ENCODE peak calls at places on chromosome 17, in four cellular contexts. H is neural progenitor cell, O is heart left ventricle, Q is esophagus muscularis mucosa. W is an unnamed sample. For H3K36me3 and H3K4me1, the result is how much of the 10 kb centered on the place peaks cover.

GRCh38 chr17:36534117-36534880 is at the start of gene MYO19:
- DNase-seq in H (peak), Q (no peak), O (peak), W (peak)

GRCh38 chr17:79192503-79193500 is 118.2 kb downstream of the ENGASE start:
- DNase-seq in Q (no peak), O (no peak), H (peak), W (peak)

GRCh38 chr17:81738801-81739393 is 26.8 kb downstream of the SLC25A10 start:
- DNase-seq in Q (no peak), O (no peak), H (no peak), W (no peak)

GRCh38 chr17:34703533-34703932 is 124.2 kb downstream of the TMEM132E start:
- DNase-seq in O (no peak), Q (no peak), H (peak), W (peak)

GRCh38 chr17:76354317-76354729 is 607 bp upstream of the PRPSAP1 start:
- DNase-seq in Q (no peak), O (no peak), H (no peak), W (no peak)

GRCh38 chr17:21075739-21076085 is 32.9 kb upstream of the USP22 start:
- DNase-seq in H (no peak), O (no peak), Q (no peak), W (no peak)

GRCh38 chr17:78391843-78392242 is 13.4 kb downstream of the PGS1 start:
- DNase-seq in H (no peak), Q (no peak), O (no peak), W (peak)

GRCh38 chr17:54220829-54221228 is 398.1 kb downstream of the KIF2B start:
- DNase-seq in Q (no peak), H (no peak), O (no peak), W (no peak)

GRCh38 chr17:76417499-76418143 is 33.2 kb downstream of the SPHK1 start:
- DNase-seq in H (no peak), Q (no peak), O (no peak), W (no peak)

DNA sequence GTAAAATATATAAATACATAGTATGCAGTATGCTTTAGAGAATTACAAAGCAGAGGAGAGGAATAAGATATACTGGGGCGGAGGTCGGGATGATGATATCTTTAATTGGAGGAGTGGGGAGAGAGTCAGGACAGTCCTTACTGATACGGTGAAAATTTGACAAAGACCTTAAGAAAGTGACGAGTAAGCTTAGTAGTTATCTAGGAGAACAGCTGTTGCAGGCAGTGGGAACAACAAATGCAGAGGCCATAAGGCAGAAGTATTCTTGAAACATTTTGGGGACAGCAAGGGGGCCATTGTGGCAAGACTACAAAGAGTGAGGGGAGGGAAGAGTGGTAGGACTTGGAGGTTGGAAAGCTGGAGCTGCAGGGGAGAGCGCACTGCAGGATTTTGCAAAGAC is 22.3 kb upstream of the CDC6 start:
- DNase-seq in Q (no peak), H (no peak), O (no peak), W (no peak)
- H3K36me3 ChIP-seq in Q (half or more), H (under half), O (under half), W (half or more)

DNA sequence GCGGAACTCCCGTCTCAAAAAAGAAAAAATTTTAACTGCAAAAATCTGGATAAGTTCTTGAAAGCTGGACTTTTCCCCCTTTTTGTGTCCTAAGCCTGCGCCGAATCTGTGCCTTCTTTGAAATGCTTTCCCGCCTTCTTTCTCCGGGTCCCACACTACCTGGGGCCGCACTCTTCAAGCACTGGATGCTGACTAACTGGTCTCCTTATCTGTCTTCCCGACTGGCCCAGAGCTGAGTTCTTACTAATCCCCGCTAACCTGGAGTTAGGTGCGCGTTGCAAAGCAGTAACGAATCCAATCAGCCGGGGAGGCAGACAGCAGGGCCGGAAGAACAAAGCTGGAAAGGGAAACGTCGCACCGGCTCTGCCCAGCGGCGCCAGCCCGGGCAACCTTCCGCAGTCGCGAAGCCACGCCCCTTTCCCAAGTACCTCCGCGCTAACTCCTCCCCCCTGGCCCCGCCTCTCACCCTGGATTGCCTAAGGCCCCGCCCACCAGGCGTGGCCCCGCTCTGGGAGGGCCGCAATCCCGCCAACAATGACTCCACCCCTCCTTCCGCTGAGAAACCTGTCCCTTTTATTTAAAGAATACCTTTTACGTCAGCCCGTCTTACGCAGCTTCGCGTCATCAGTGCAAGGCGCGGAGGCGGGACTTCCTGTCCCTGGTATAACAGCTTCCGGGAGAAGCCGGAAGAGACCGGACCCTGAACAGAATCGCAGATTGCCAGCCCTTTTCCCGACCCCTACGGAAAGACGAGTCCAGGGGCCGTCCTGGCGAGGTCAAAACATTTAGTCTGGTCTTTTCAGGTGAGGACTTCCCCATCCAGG is at the start of gene TMUB2:
- DNase-seq in O (peak), H (peak), Q (peak), W (peak)
- H3K4me1 ChIP-seq in O (under half), H (under half), Q (under half), W (under half)

GRCh38 chr17:27293359-27293897 is 486 bp upstream of the WSB1 start:
- DNase-seq in Q (no peak), H (peak), O (no peak), W (no peak)

GRCh38 chr17:27295945-27296344 is 2.0 kb downstream of the WSB1 start:
- DNase-seq in Q (no peak), O (no peak), H (no peak), W (peak)

GRCh38 chr17:27296427-27296979 is 2.6 kb downstream of the WSB1 start:
- DNase-seq in H (no peak), O (no peak), Q (no peak), W (peak)

GRCh38 chr17:27293898-27294688 is at the start of gene WSB1:
- DNase-seq in H (peak), O (peak), Q (peak), W (peak)

DNA sequence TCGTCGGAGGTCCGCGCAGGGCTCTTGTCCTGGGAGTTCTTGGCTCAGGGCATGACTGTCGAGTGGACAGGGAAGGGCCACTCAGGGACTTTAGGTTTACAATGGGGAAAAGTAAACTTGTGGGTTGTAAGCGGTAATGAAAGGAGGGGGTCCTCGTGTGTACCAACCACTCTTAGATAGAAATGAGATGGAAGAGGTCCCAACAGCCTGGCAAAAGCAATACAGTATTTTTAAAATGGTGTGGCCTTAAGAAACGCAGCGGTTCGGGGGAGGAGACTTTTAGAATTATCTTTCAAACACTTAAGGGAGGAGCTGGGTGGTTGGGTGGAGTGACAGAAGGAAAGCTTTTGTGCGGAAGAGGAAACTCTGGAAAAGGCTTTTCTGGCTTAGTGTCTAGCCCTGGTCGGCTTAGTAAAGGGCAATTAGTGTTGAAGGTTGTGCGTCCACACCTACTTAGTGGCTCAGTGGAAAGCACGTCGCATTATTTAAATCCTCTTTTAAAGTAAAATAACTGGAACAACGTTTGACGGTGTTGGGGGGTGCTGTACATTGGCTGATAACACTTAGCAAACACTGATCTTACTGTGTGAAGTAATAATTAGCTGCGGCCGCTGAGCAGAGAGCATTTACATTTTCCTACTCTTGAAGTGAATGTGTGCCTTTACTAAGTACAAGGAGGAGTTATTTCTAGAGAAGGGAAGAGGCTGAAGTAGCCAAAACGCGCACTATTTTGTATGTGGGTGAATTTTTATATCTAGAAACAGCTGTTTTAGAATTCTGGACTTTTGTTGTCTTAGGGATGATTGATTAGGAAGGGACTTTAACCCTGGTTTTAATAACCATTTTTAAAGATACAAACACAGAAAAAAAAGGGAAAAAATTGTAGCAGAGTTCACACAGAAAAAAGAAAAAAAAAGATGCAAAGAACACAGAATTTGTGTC is 1.0 kb downstream of the WSB1 start:
- DNase-seq in H (peak), Q (peak), O (no peak), W (peak)
- H3K4me3 ChIP-seq in H (peak), Q (peak), O (peak), W (peak)

DNA sequence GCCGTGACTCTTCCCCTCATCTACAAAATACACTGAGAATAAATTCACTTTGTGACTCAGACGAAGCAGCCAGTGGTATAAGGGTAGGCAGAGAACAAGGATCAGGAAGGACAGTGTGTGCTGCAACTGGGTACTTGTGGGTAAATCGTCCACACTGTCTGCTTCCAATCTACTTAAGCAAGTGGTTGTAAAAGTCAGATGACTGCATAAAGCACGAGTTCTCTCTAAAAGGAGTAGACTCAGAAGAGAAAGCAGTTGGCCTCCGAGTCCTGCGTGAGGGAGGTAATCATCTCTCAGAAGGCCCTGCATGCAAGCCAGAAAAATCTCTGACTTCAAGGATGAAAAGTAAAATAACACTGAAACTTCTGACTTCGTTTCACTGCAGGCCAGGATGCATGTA is 43.1 kb downstream of the ANKFY1 start:
- DNase-seq in H (no peak), Q (peak), O (no peak), W (no peak)
- H3K36me3 ChIP-seq in H (under half), Q (under half), O (under half), W (under half)

GRCh38 chr17:46117117-46117516 is 76.1 kb downstream of the KANSL1 start:
- DNase-seq in O (no peak), Q (no peak), H (no peak), W (no peak)

GRCh38 chr17:46120078-46120477 is 73.2 kb downstream of the KANSL1 start:
- DNase-seq in Q (no peak), O (no peak), H (no peak), W (no peak)

GRCh38 chr17:46117850-46118696 is 75.2 kb downstream of the KANSL1 start:
- DNase-seq in O (no peak), Q (no peak), H (no peak), W (no peak)

GRCh38 chr17:46121165-46121764 is 72.0 kb downstream of the KANSL1 start:
- DNase-seq in H (no peak), Q (no peak), O (no peak), W (no peak)

DNA sequence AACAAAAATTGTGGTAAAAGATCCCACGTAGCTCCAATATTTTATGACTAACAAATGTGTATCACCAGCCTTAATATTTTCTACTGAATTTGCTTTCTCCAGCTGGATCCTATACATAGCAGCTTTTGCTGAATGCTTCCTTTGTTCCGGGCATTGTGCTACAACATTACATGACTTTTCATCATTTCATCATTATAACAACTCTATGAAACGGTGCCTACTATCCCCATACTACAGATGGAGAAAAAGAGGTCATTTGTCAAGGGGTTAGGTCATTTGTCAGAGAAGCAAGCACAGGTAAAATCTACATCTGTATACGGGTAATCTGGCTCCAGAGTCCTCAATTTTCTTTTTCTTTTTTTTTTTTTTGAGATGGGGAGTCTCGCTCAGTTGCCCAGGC is 74.3 kb downstream of the KANSL1 start:
- DNase-seq in O (no peak), H (no peak), Q (no peak), W (no peak)
- H3K4me1 ChIP-seq in O (half or more), H (under half), Q (half or more), W (under half)

DNA sequence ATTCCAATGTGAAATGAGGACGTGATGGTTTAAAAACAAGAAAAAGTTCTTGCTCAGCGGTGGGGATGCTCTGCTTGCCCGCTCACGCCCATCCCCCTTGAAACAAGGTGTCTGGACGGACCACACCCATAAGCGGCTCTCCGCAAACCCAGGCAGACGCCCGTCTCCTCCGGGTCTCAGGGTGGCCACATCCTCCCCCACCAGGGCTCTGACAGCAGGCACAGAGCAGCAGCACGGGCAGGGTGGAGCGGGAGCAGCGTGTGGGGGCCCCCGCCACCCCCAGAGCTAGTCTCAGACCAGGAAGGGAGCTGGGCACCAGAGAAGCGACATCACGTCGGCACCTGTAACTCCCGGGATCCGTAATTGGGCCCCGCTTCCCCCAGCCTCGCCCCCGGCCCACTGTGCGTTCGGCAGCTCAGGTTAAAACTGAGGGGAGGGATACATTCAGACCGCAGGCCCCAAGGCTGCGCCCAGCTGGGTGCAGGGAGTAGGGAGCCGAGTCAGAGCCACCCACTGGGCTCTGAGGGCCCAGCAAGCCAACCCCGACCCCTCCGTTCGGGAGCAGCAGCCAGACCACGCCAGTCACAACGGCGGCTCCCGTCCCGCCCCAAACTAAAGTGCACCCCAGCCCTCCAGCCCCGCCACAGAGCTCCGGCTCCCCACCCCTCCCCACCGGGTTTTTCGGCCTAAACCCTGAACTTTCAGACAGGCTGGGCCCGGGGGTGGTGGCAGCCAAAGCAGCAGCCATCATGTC is 22.0 kb downstream of the CLUH start:
- DNase-seq in Q (peak), H (no peak), O (peak), W (no peak)
- H3K4me3 ChIP-seq in Q (no peak), H (no peak), O (peak), W (no peak)

W was measured in adipocyte.